ENCODE peak calls at places on chromosomes 4 and X, in eight cellular contexts. H is A549, W is lower lobe of right lung, V is body of pancreas, R is right lobe of liver, G is heart right ventricle, Y is cardiac muscle cell, J is tibial artery. O is an unnamed sample.

GRCh38 chr4:101346312-101346561 is 1.1 kb downstream of the PPP3CA start:
- DNase-seq in H (no peak), W (no peak), V (no peak), R (no peak), G (peak; percentile 52), Y (no peak), J (no peak), O (no peak)

GRCh38 chr4:15659768-15660394 is 4.7 kb upstream of the FBXL5 start:
- DNase-seq in H (no peak), W (no peak), V (no peak), R (no peak), G (no peak), Y (peak; percentile 91), J (peak; percentile 38), O (no peak)

GRCh38 chr4:112031712-112032328 is 113.4 kb upstream of the FAM241A start:
- DNase-seq in H (peak; percentile 7), W (no peak), V (peak; percentile 7), R (no peak), G (peak; percentile 7), Y (peak; percentile 75), J (no peak), O (no peak)

GRCh38 chr4:113540859-113541258 is 220.7 kb downstream of the CAMK2D start:
- DNase-seq in H (no peak), W (no peak), V (no peak), R (no peak), G (peak; percentile 78), Y (peak; percentile 60), J (no peak), O (no peak)

GRCh38 chr4:140955528-140956094 is 177.7 kb downstream of the RNF150 start:
- DNase-seq in H (no peak), W (no peak), V (no peak), R (no peak), G (no peak), Y (no peak), J (no peak), O (no peak)

GRCh38 chr4:52983563-52984303 is 121.6 kb downstream of the RASL11B start:
- DNase-seq in H (peak; percentile 10), W (no peak), V (no peak), R (no peak), G (peak; percentile 45), Y (peak; percentile 77), J (no peak), O (peak; percentile 64)

GRCh38 chr4:154208424-154208823 is 283.2 kb downstream of the DCHS2 start:
- DNase-seq in H (no peak), W (no peak), V (no peak), R (no peak), G (no peak), Y (no peak), J (no peak), O (no peak)

GRCh38 chr4:118177121-118177520 is 142.8 kb downstream of the NDST3 start:
- DNase-seq in H (no peak), W (no peak), V (no peak), R (no peak), G (no peak), Y (no peak), J (no peak), O (no peak)

GRCh38 chrX:10239611-10240064 is 82.9 kb downstream of the CLCN4 start:
- DNase-seq in H (no peak), W (no peak), V (no peak), R (no peak), G (no peak), Y (peak; percentile 49), J (peak; percentile 44), O (no peak)

GRCh38 chr4:178415925-178416324 is 973.7 kb upstream of the AGA start:
- DNase-seq in H (no peak), W (no peak), V (no peak), R (peak; percentile 21), G (no peak), Y (no peak), J (no peak), O (no peak)

GRCh38 chr4:38677466-38677865 is 13.5 kb downstream of the KLF3 start:
- DNase-seq in H (no peak), W (no peak), V (no peak), R (no peak), G (no peak), Y (no peak), J (no peak), O (no peak)

GRCh38 chr4:42655921-42656735 is 777 bp downstream of the ATP8A1 start:
- DNase-seq in H (peak; percentile 3), W (peak; percentile 73), V (peak; percentile 51), R (peak; percentile 45), G (peak; percentile 39), Y (no peak), J (peak; percentile 45), O (peak; percentile 40)

GRCh38 chrX:1673337-1673736 is 58.5 kb downstream of the ASMT start:
- DNase-seq in H (peak; percentile 29), W (no peak), V (peak; percentile 39), R (no peak), G (no peak), Y (peak; percentile 17), J (no peak), O (peak; percentile 43)

GRCh38 chr4:107863850-107864371 is 39.2 kb downstream of the SGMS2 start:
- DNase-seq in H (no peak), W (no peak), V (peak; percentile 69), R (peak; percentile 58), G (peak; percentile 67), Y (peak; percentile 55), J (no peak), O (no peak)

GRCh38 chr4:24630937-24631336 is 46.6 kb upstream of the DHX15 start:
- DNase-seq in H (no peak), W (no peak), V (no peak), R (no peak), G (peak; percentile 19), Y (peak; percentile 94), J (no peak), O (no peak)

DNA sequence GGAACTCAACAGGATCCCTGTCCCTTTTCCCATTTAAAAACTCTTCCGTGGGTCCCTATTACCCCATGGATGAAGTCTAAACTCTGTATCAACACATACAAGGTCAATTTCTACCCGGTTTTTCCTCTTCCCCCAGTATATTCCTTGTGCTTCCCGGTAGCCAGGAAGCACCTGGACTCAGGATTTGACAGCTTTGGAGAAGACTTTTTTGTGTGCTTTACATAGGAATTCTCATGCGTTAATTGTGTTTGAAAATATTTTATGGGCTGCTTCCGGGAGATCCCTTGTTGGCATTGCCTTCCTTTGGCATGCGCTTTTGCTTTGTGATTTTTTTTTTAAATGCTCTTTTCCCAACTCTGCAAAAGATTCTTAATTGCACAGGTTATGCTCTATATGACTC is 7.2 kb downstream of the SMS start:
- DNase-seq in H (no peak), W (no peak), V (no peak), R (no peak), G (no peak), Y (no peak), J (no peak), O (no peak)
- H3K4me1 ChIP-seq in H (peaks cover 43% of the 10 kb centered on the region), W (peaks cover 15% of the 10 kb centered on the region), V (peaks cover 16% of the 10 kb centered on the region), R (no peaks in the 10 kb centered on the region), G (peaks cover 40% of the 10 kb centered on the region), Y (peaks cover 62% of the 10 kb centered on the region), J (peaks cover 48% of the 10 kb centered on the region), O (peaks cover 2% of the 10 kb centered on the region)

DNA sequence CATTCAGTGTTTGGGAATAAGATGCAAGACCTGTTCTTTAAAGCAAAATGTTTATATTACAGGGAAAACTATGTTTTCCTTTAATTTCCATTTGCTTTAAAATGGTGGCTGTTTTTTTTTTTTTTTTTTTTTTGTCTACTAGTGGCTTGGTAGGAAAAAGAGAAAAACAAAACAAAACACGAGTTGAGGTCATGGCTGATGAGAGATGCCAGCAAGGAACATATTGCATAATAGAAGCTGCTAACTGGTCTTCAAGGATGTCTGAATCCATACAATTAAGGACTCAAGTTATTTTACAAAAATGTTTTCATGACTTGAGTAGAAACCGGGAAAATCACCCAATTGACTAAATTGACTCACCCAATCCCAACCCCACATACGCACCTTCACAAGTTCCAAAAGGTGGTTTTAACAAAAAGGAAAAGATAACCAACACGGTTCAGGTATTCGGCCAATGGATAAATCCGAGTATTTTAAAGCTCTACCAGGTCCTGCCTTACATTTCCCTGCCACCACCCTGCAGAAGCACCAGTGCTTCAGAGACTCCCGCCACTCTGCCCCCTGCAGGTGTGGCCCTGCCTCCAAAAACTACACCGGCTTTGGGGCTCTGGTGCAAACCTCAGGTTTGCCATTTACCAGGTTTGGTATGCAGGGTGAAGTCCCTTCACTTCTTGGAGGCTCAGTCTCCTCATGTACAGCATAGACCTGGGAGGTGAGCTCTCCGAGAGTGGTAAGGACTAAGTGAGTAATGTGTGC is 27.1 kb downstream of the PIR start:
- DNase-seq in H (no peak), W (no peak), V (no peak), R (no peak), G (no peak), Y (peak; percentile 44), J (no peak), O (peak; percentile 4)
- TF ChIP-seq CTCF in H (no peak), W (no peak), V (no peak), R (no peak), G (no peak), Y (peak; percentile 6), J (no peak), O (peak; percentile 20)

DNA sequence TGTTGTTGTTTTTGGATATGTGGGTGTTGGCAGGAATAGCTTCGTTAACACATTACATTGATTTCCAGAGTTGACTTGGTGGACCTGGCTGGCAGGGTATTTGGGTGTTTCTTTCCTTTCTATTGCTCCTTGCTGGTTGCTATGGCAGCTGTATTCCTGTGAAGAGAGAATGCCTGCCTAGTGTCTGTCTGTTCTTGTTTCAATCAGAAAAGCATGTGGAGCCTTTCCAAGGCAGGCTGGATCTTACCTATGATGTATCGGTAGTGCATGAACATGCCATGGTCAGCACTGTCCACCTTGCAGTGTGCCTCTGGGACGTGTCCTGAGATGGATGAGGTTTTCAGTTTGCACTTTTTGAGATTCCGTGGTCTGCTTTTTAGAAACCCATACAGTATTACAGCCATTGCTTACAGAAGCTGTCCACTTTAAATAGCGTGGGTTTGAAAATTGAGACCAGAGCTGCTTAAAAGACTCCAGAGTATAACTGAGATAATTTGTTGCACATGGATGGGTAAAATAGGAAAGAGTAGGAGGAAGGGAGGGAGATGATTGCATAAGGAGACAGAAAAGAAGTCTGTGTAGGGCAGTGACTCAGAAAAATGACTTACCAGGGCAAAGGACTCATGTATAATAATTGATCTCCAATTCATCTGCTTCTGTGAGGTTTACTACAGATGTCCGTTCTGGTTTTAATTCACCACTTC is 20.0 kb upstream of the AADAT start:
- DNase-seq in H (no peak), W (no peak), V (no peak), R (no peak), G (no peak), Y (peak; percentile 10), J (no peak), O (no peak)
- H3K4me3 ChIP-seq in H (no peak overlapping the region), W (no peak overlapping the region), V (no peak overlapping the region), R (no peak overlapping the region), G (no peak overlapping the region), Y (no peak overlapping the region), J (no peak overlapping the region), O (no peak overlapping the region)

DNA sequence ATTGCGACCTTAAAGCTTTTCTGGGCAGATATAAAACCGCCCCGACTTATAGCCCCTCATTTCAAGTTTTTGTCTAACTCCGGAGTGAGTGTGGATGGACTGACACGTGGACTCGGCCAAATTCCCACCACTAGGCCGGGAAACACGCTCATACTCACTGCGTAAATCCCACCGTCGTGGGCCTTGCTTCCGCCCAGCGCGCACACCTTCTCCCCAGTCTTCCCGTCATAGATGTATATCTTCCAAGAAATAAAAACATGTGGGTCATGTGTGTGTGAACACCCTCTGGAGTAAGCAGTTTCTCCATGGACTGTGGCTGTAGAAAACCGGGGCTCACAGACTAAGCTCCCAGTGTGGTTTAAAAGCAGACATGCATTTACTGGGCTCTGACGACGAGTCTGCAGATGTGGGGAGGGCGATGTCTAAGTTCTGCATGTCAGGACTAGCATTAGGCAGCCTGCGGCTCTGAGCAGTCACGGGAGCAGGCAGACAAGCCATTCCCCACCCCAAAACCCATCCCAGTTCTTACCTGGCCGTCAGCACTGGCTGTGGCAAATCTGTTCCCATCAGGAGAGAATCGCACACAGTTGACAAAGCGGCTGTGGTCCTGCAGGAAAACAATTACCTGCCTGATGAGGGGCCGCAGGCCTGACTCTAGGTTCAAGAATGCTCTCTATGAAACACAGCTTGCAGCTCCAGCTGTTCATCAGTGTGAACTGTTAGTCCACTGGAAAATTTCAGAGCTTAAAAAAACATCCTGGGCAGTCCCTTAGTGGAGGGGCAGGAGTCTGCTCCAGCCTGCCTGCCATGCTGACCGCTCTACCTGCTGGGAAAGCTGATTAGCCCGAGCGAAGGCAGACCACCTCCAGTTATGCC is 28.2 kb downstream of the WDR1 start:
- DNase-seq in H (no peak), W (peak; percentile 26), V (no peak), R (peak; percentile 13), G (no peak), Y (no peak), J (no peak), O (no peak)
- H3K4me1 ChIP-seq in H (no peaks in the 10 kb centered on the region), W (peaks cover 22% of the 10 kb centered on the region), V (peaks cover 19% of the 10 kb centered on the region), R (no peaks in the 10 kb centered on the region), G (peaks cover 86% of the 10 kb centered on the region), Y (peaks cover 25% of the 10 kb centered on the region), J (peaks cover 43% of the 10 kb centered on the region), O (peaks cover 6% of the 10 kb centered on the region)

O was measured in Caco-2.